ENCODE peak calls at places on chromosomes 7 and 10, in four cellular contexts. S is neural progenitor cell, I is mammary epithelial cell, R is mucosa of descending colon. Y is an unnamed sample.

GRCh38 chr7:102404005-102404861 is 8.1 kb downstream of the PRKRIP1 start:
- DNase-seq in I (peak), R (peak), S (peak), Y (no peak)

GRCh38 chr7:22001345-22002004 is 55.8 kb upstream of the CDCA7L start:
- DNase-seq in I (peak), R (peak), S (peak), Y (peak)

GRCh38 chr7:78194609-78195008 is 396.0 kb downstream of the PHTF2 start:
- DNase-seq in R (no peak), S (no peak), I (no peak), Y (no peak)

GRCh38 chr10:56856569-56856968 is 495.5 kb upstream of the ZWINT start:
- DNase-seq in S (no peak), I (no peak), R (no peak), Y (no peak)

GRCh38 chr10:92691591-92692084 is 1.9 kb downstream of the HHEX start:
- DNase-seq in I (no peak), S (peak), R (peak), Y (no peak)

GRCh38 chr7:44912775-44913347 is 27.5 kb upstream of the PURB start:
- DNase-seq in R (no peak), S (no peak), I (peak), Y (no peak)

GRCh38 chr10:7408494-7409044 is 2.3 kb downstream of the SFMBT2 start:
- DNase-seq in I (peak), R (peak), S (peak), Y (no peak)

GRCh38 chr7:17646181-17646956 is 293.9 kb downstream of the SNX13 start:
- DNase-seq in R (no peak), I (peak), S (no peak), Y (no peak)

GRCh38 chr10:12634532-12634931 is 285.2 kb downstream of the CAMK1D start:
- DNase-seq in S (peak), R (no peak), I (no peak), Y (no peak)

GRCh38 chr10:93752761-93753160 is 5.0 kb upstream of the LGI1 start:
- DNase-seq in I (peak), R (no peak), S (peak), Y (no peak)

GRCh38 chr10:68172324-68172723 is 59.6 kb downstream of the ATOH7 start:
- DNase-seq in R (no peak), I (no peak), S (no peak), Y (no peak)

GRCh38 chr7:135597926-135598305 is 40.2 kb downstream of the NUP205 start:
- DNase-seq in R (no peak), I (no peak), S (no peak), Y (no peak)

GRCh38 chr7:134472572-134473242 is 13.8 kb upstream of the AKR1B1 start:
- DNase-seq in R (no peak), S (no peak), I (no peak), Y (no peak)

GRCh38 chr10:16819026-16819425 is 1.8 kb upstream of the RSU1 start:
- DNase-seq in R (no peak), I (no peak), S (no peak), Y (no peak)

GRCh38 chr7:76057813-76058145 is 9.9 kb downstream of the MDH2 start:
- DNase-seq in R (no peak), S (no peak), I (no peak), Y (no peak)

GRCh38 chr10:34286136-34286739 is 528.9 kb downstream of the PARD3 start:
- DNase-seq in I (peak), R (no peak), S (no peak), Y (no peak)

GRCh38 chr7:77537595-77538185 is 595 bp downstream of the PTPN12 start:
- DNase-seq in S (peak), I (no peak), R (peak), Y (no peak)

GRCh38 chr10:126935263-126935946 is 30.2 kb downstream of the DOCK1 start:
- DNase-seq in I (peak), R (no peak), S (no peak), Y (no peak)

GRCh38 chr10:31299119-31299518 is 19.9 kb upstream of the ZEB1 start:
- DNase-seq in I (peak), R (no peak), S (no peak), Y (no peak)

GRCh38 chr7:88888684-88889083 is 93.1 kb upstream of the TEX47 start:
- DNase-seq in S (no peak), I (peak), R (no peak), Y (no peak)

GRCh38 chr7:66974986-66975590 is 20.3 kb downstream of the SBDS start:
- DNase-seq in I (peak), S (no peak), R (no peak), Y (no peak)

GRCh38 chr7:18206331-18206730 is 178.7 kb upstream of the PRPS1L1 start:
- DNase-seq in R (no peak), I (no peak), S (no peak), Y (no peak)

GRCh38 chr7:128830231-128831177 is at the start of gene FLNC:
- DNase-seq in S (peak), I (peak), R (no peak), Y (no peak)
- H3K4me3 ChIP-seq in S (peak), I (peak), R (no peak), Y (peak)

GRCh38 chr10:104328916-104329710 is 9.2 kb downstream of the ITPRIP start:
- DNase-seq in R (peak), I (peak), S (peak), Y (peak)
- H3K4me3 ChIP-seq in R (no peak), I (peak), S (peak), Y (peak)

GRCh38 chr7:145784809-145785780 is 331.5 kb upstream of the CNTNAP2 start:
- DNase-seq in I (no peak), S (no peak), R (no peak), Y (no peak)
- H3K4me3 ChIP-seq in I (no peak), S (no peak), R (no peak), Y (no peak)

GRCh38 chr7:157898802-157899201 is 562.0 kb downstream of the DNAJB6 start:
- DNase-seq in I (no peak), S (no peak), R (no peak), Y (no peak)

GRCh38 chr7:157900011-157900410 is 563.2 kb downstream of the DNAJB6 start:
- DNase-seq in S (no peak), R (no peak), I (no peak), Y (no peak)

GRCh38 chr7:157897686-157898085 is 560.9 kb downstream of the DNAJB6 start:
- DNase-seq in I (no peak), S (peak), R (no peak), Y (no peak)

GRCh38 chr7:157895520-157896375 is 558.9 kb downstream of the DNAJB6 start:
- DNase-seq in I (no peak), R (no peak), S (no peak), Y (no peak)

DNA sequence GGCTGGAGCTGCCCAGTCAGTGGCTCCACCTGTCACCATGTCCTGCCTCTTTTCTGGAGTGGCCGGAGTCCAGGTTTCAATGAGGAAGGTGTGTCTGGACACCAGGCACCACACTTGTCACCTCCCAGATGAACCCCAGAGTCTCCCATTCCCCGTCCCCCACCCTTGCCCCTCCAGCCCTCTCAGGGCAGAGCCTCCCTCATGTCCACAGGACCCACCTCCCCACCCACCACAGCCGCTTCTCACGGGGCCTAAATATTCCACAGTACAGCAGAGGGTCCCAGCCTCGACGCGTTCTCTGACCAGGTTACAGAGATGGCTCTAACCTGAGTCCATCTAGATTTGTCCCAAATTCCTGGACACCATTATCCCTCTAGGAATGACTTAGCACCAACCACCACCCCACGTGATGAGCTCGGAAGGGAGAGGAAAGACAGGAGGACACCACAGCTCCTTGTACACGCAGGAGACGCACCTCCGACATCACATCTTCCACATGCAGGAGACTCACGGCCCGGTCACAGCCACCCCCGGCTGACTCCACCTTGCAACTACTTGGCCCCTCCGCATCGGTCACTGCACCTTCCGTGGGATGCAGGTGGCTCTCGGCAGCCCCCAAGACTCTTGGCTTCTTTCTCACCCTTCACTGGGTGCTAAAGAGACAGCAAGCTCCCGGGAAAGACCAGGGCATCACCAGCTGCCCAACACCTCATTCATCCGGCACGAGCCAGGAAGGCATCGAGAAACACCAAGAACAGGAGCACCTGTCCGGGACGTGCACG is 560.2 kb downstream of the DNAJB6 start:
- DNase-seq in I (no peak), S (no peak), R (no peak), Y (no peak)
- H3K4me3 ChIP-seq in I (no peak), S (no peak), R (no peak), Y (no peak)

GRCh38 chr7:100081535-100082102 is at the start of gene ZNF3:
- DNase-seq in R (peak), I (peak), S (peak), Y (peak)
- H3K4me3 ChIP-seq in R (peak), I (peak), S (peak), Y (peak)

DNA sequence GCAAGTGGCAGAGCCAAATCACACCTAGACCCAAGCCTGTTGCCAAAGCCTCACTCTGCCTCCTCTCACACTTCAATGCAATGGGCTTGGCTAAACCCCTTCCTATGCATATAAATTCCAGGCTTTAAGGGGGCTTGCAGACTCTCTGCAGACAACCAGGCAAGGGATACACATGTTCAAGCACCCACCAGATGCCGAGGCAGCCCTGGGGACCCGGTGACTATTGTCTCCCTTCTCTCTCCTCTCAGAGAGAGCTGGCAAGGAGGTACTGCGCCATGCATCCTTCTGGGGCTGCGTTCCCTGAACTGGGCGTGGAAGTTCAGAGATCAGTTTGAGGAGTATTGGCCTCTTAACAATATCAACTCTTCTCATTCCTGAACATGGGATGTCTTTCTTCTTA is 131.2 kb downstream of the ARHGAP22 start:
- DNase-seq in R (no peak), S (no peak), I (no peak), Y (no peak)
- H3K4me3 ChIP-seq in R (no peak), S (no peak), I (no peak), Y (no peak)